ENCODE peak calls at places on chromosome 9, in five cellular contexts. One of them, this sample, is unnamed.

GRCh38 chr9:90964101-90965020 is 162.7 kb downstream of the SYK start:
- DNase-seq in stimulated activated naive B cell treated with anti-CD40 and anti-IgM and Interleukin-4, amounts not matched to agents 10 μg/mL and 1 μg/mL and 100 μg/mL, for 72 hours: peak; percentile 34
- DNase-seq in ELF-1: peak; percentile 66
- DNase-seq in glomerular endothelial cell: no peak
- DNase-seq in SHP77: peak; percentile 83
- DNase-seq in this sample: no peak

GRCh38 chr9:128098017-128098935 is 29.3 kb downstream of the PTGES2 start:
- DNase-seq in stimulated activated naive B cell treated with anti-CD40 and anti-IgM and Interleukin-4, amounts not matched to agents 10 μg/mL and 1 μg/mL and 100 μg/mL, for 72 hours: no peak
- DNase-seq in ELF-1: peak; percentile 99
- DNase-seq in glomerular endothelial cell: peak; percentile 88
- DNase-seq in SHP77: peak; percentile 95
- DNase-seq in this sample: peak; percentile 100

GRCh38 chr9:77440057-77440456 is 208.1 kb downstream of the GNA14 start:
- DNase-seq in stimulated activated naive B cell treated with anti-CD40 and anti-IgM and Interleukin-4, amounts not matched to agents 10 μg/mL and 1 μg/mL and 100 μg/mL, for 72 hours: no peak
- DNase-seq in ELF-1: peak; percentile 43
- DNase-seq in glomerular endothelial cell: no peak
- DNase-seq in SHP77: no peak
- DNase-seq in this sample: no peak

GRCh38 chr9:13841801-13842462 is 472.0 kb downstream of the NFIB start:
- DNase-seq in stimulated activated naive B cell treated with anti-CD40 and anti-IgM and Interleukin-4, amounts not matched to agents 10 μg/mL and 1 μg/mL and 100 μg/mL, for 72 hours: no peak
- DNase-seq in ELF-1: no peak
- DNase-seq in glomerular endothelial cell: no peak
- DNase-seq in SHP77: no peak
- DNase-seq in this sample: no peak

GRCh38 chr9:114330636-114331035 is 967 bp downstream of the ORM2 start:
- DNase-seq in stimulated activated naive B cell treated with anti-CD40 and anti-IgM and Interleukin-4, amounts not matched to agents 10 μg/mL and 1 μg/mL and 100 μg/mL, for 72 hours: no peak
- DNase-seq in ELF-1: no peak
- DNase-seq in glomerular endothelial cell: no peak
- DNase-seq in SHP77: no peak
- DNase-seq in this sample: no peak

GRCh38 chr9:100287186-100287585 is 65.6 kb downstream of the TEX10 start:
- DNase-seq in stimulated activated naive B cell treated with anti-CD40 and anti-IgM and Interleukin-4, amounts not matched to agents 10 μg/mL and 1 μg/mL and 100 μg/mL, for 72 hours: no peak
- DNase-seq in ELF-1: no peak
- DNase-seq in glomerular endothelial cell: no peak
- DNase-seq in SHP77: no peak
- DNase-seq in this sample: no peak

GRCh38 chr9:30519756-30520155 is 1864.7 kb upstream of the ACO1 start:
- DNase-seq in stimulated activated naive B cell treated with anti-CD40 and anti-IgM and Interleukin-4, amounts not matched to agents 10 μg/mL and 1 μg/mL and 100 μg/mL, for 72 hours: no peak
- DNase-seq in ELF-1: no peak
- DNase-seq in glomerular endothelial cell: no peak
- DNase-seq in SHP77: no peak
- DNase-seq in this sample: peak; percentile 62

GRCh38 chr9:134738869-134739659 is 97.5 kb downstream of the COL5A1 start:
- DNase-seq in stimulated activated naive B cell treated with anti-CD40 and anti-IgM and Interleukin-4, amounts not matched to agents 10 μg/mL and 1 μg/mL and 100 μg/mL, for 72 hours: no peak
- DNase-seq in ELF-1: peak; percentile 80
- DNase-seq in glomerular endothelial cell: no peak
- DNase-seq in SHP77: peak; percentile 49
- DNase-seq in this sample: peak; percentile 63

GRCh38 chr9:96006961-96007360 is 131.5 kb downstream of the ERCC6L2 start:
- DNase-seq in stimulated activated naive B cell treated with anti-CD40 and anti-IgM and Interleukin-4, amounts not matched to agents 10 μg/mL and 1 μg/mL and 100 μg/mL, for 72 hours: no peak
- DNase-seq in ELF-1: no peak
- DNase-seq in glomerular endothelial cell: no peak
- DNase-seq in SHP77: no peak
- DNase-seq in this sample: peak; percentile 48